ENCODE peak calls at places on chromosomes 16 and 17, in nine cellular contexts. C, S, E, N, J, O, Z, A and U are unnamed samples.

GRCh38 chr17:1227917-1228751 is 42.1 kb upstream of the BHLHA9 start:
- DNase-seq in O (peak; percentile 59), J (no peak), A (peak; percentile 66), E (no peak), N (no peak), C (peak; percentile 50), S (no peak), Z (no peak), U (no peak)

GRCh38 chr17:17468217-17469010 is 8.4 kb upstream of the MED9 start:
- DNase-seq in O (no peak), E (no peak), J (no peak), N (no peak), Z (no peak), A (no peak), S (no peak), C (no peak), U (no peak)

GRCh38 chr16:4021070-4021779 is 95.0 kb downstream of the ADCY9 start:
- DNase-seq in C (peak; percentile 87), A (no peak), J (no peak), Z (no peak), E (peak; percentile 92), O (no peak), N (peak; percentile 75), S (no peak), U (no peak)

GRCh38 chr16:528111-529011 is 849 bp downstream of the CAPN15 start:
- DNase-seq in E (peak; percentile 66), Z (no peak), S (no peak), A (no peak), N (no peak), O (no peak), C (peak; percentile 87), J (no peak), U (no peak)

GRCh38 chr17:1229354-1229890 is 40.8 kb upstream of the BHLHA9 start:
- DNase-seq in A (peak; percentile 96), N (peak; percentile 33), S (peak; percentile 82), C (peak; percentile 89), Z (peak; percentile 88), E (peak; percentile 71), J (no peak), O (peak; percentile 66), U (peak; percentile 94)

GRCh38 chr16:83200005-83200779 is 573.4 kb downstream of the CDH13 start:
- DNase-seq in Z (no peak), J (no peak), A (no peak), E (no peak), C (no peak), O (no peak), S (no peak), N (no peak), U (no peak)

GRCh38 chr17:4533522-4534502 is 21.4 kb downstream of the MYBBP1A start:
- DNase-seq in A (no peak), S (no peak), J (no peak), C (peak; percentile 59), Z (no peak), N (no peak), O (no peak), E (peak; percentile 76), U (no peak)

GRCh38 chr17:75878174-75878998 is at the start of gene TRIM47:
- DNase-seq in A (no peak), Z (no peak), S (peak; percentile 91), C (peak; percentile 78), J (no peak), O (peak; percentile 71), N (peak; percentile 59), E (peak; percentile 68), U (no peak)

GRCh38 chr17:18997650-18998196 is 6.8 kb downstream of the FAM83G start:
- DNase-seq in J (no peak), E (no peak), S (no peak), A (no peak), O (no peak), Z (no peak), C (no peak), N (no peak), U (no peak)

GRCh38 chr17:41439375-41439774 is 1.4 kb downstream of the KRT38 start:
- DNase-seq in Z (no peak), S (no peak), J (no peak), N (no peak), E (no peak), O (no peak), C (no peak), A (no peak), U (no peak)

GRCh38 chr16:53412549-53412948 is 21.7 kb upstream of the RBL2 start:
- DNase-seq in E (no peak), S (no peak), A (no peak), N (no peak), Z (no peak), J (no peak), O (no peak), C (no peak), U (no peak)

GRCh38 chr17:13346996-13347762 is 254.6 kb downstream of the HS3ST3A1 start:
- DNase-seq in S (no peak), J (peak; percentile 87), C (no peak), O (no peak), E (no peak), A (no peak), Z (no peak), N (no peak), U (no peak)

DNA sequence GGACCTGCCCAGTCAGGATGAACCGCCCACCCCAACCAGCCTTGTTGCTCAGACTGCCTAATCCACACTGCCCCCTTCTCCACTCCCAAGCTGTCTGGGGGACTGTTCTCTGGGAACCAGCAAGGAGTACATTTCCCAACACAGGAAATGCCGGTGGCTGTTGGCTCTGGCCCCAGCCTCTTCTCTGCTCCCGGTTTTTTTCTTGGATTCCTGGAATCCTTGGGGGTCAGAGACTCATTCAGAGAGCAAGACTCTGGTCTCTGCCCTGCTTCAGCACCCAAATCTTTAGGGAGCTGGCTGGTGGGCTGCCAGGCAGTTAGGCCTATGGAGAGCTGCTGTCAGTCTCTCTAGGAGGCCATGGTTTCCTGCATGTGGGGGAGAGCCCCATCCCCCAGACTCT is 10.8 kb upstream of the MTMR4 start:
- DNase-seq in N (peak; percentile 78), E (no peak), S (peak; percentile 76), J (no peak), A (no peak), Z (no peak), C (peak; percentile 33), O (no peak), U (no peak)
- TF ChIP-seq POLR2AphosphoS5 in N (peak; percentile 24), E (no peak), S (peak; percentile 19), J (no peak), A (no peak), Z (no peak), C (peak; percentile 17), O (no peak), U (peak; percentile 5)

GRCh38 chr16:29726845-29727379 is 18.9 kb downstream of the C16orf54 start:
- DNase-seq in N (no peak), O (no peak), S (no peak), A (no peak), C (no peak), E (no peak), Z (no peak), J (no peak), U (no peak)

GRCh38 chr16:29734826-29735225 is 11.0 kb downstream of the C16orf54 start:
- DNase-seq in Z (no peak), N (no peak), A (no peak), C (no peak), S (no peak), E (no peak), J (no peak), O (no peak), U (no peak)

GRCh38 chr16:29730649-29731048 is 15.1 kb downstream of the C16orf54 start:
- DNase-seq in E (no peak), Z (no peak), C (peak; percentile 14), O (no peak), A (no peak), J (no peak), S (no peak), N (no peak), U (no peak)

GRCh38 chr16:29727452-29727851 is 18.3 kb downstream of the C16orf54 start:
- DNase-seq in A (no peak), O (no peak), Z (no peak), J (no peak), E (no peak), C (no peak), N (no peak), S (no peak), U (no peak)

GRCh38 chr16:29729116-29729521 is 16.7 kb downstream of the C16orf54 start:
- DNase-seq in N (no peak), A (no peak), S (no peak), Z (no peak), J (peak; percentile 57), C (no peak), E (no peak), O (no peak), U (no peak)
- TF ChIP-seq POLR2AphosphoS5 in N (no peak), A (no peak), S (no peak), Z (no peak), J (no peak), C (no peak), E (no peak), O (no peak), U (no peak)

GRCh38 chr16:88049020-88049419 is 97.8 kb downstream of the BANP start:
- DNase-seq in N (no peak), O (no peak), Z (no peak), S (no peak), E (no peak), A (no peak), C (no peak), J (no peak), U (no peak)

GRCh38 chr16:88050952-88051660 is 99.9 kb downstream of the BANP start:
- DNase-seq in Z (no peak), J (no peak), E (no peak), S (peak; percentile 34), A (no peak), N (no peak), O (no peak), C (no peak), U (no peak)

GRCh38 chr16:88057656-88058055 is 106.4 kb downstream of the BANP start:
- DNase-seq in J (no peak), O (no peak), C (no peak), N (no peak), S (peak; percentile 37), A (no peak), E (no peak), Z (no peak), U (no peak)

GRCh38 chr16:88049561-88050545 is 98.6 kb downstream of the BANP start:
- DNase-seq in O (no peak), Z (no peak), S (peak; percentile 47), C (no peak), E (no peak), N (no peak), J (no peak), A (no peak), U (no peak)

DNA sequence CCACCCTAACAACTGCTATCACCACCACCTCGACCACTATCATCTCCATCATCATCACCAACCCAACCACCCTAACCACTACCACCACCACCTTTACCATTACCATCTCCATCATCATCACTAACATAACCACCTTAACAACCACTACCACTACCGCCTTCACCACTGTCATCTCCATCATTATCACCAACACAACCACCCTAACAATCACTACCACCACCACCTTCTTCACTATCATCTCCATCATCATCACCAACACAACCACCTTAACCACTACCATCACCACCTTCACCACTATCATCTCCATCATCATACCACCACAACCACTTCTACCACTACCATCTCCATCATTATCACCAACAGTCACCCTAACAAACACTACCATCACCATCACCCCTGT is 101.4 kb downstream of the BANP start:
- DNase-seq in N (no peak), C (no peak), E (no peak), Z (no peak), S (no peak), J (no peak), O (no peak), A (no peak), U (no peak)
- TF ChIP-seq POLR2AphosphoS5 in N (no peak), C (no peak), E (no peak), Z (no peak), S (no peak), J (no peak), O (no peak), A (no peak), U (no peak)

GRCh38 chr16:85337910-85338637 is 225.8 kb upstream of the CIBAR2 start:
- DNase-seq in S (no peak), O (no peak), A (no peak), C (no peak), E (no peak), N (no peak), J (no peak), Z (no peak), U (no peak)
- TF ChIP-seq POLR2AphosphoS5 in S (no peak), O (no peak), A (no peak), C (no peak), E (no peak), N (no peak), J (no peak), Z (no peak), U (no peak)